ENCODE peak calls at places on chromosomes 4 and X, in five cellular contexts. T is brain microvascular endothelial cell, I is astrocyte of the cerebellum, B is GM12865, E is pancreas. N is an unnamed sample.

GRCh38 chrX:131802836-131803626 is 220.1 kb upstream of the STK26 start:
- DNase-seq in T (no peak), I (no peak), B (peak), E (peak), N (no peak)

GRCh38 chrX:85905851-85906250 is 141.5 kb downstream of the CHM start:
- DNase-seq in T (no peak), I (no peak), B (no peak), E (no peak), N (no peak)

GRCh38 chrX:130539721-130540321 is 138.0 kb downstream of the RBMX2 start:
- DNase-seq in T (peak), I (peak), B (peak), E (peak), N (no peak)

GRCh38 chr4:169957785-169958184 is 68.4 kb downstream of the MFAP3L start:
- DNase-seq in T (no peak), I (no peak), B (no peak), E (no peak), N (no peak)

GRCh38 chrX:96027363-96027894 is 657.2 kb upstream of the DIAPH2 start:
- DNase-seq in T (no peak), I (no peak), B (no peak), E (no peak), N (no peak)

GRCh38 chrX:68490644-68491043 is 8.2 kb upstream of the YIPF6 start:
- DNase-seq in T (peak), I (no peak), B (peak), E (no peak), N (no peak)

GRCh38 chr4:78693777-78694456 is 82.2 kb upstream of the BMP2K start:
- DNase-seq in T (no peak), I (no peak), B (no peak), E (no peak), N (no peak)

GRCh38 chr4:96093057-96093456 is 253.2 kb downstream of the PDHA2 start:
- DNase-seq in T (no peak), I (no peak), B (no peak), E (peak), N (no peak)

GRCh38 chrX:856901-857300 is 226.3 kb downstream of the SHOX start:
- DNase-seq in T (peak), I (no peak), B (no peak), E (no peak), N (no peak)

GRCh38 chr4:121950680-121951569 is 935 bp downstream of the TRPC3 start:
- DNase-seq in T (no peak), I (no peak), B (peak), E (no peak), N (no peak)

GRCh38 chrX:153922932-153923857 is 2.9 kb downstream of the ARHGAP4 start:
- DNase-seq in T (no peak), I (no peak), B (no peak), E (peak), N (no peak)
- TF ChIP-seq CTCF in T (peak), I (peak), B (no peak), E (peak), N (peak)

DNA sequence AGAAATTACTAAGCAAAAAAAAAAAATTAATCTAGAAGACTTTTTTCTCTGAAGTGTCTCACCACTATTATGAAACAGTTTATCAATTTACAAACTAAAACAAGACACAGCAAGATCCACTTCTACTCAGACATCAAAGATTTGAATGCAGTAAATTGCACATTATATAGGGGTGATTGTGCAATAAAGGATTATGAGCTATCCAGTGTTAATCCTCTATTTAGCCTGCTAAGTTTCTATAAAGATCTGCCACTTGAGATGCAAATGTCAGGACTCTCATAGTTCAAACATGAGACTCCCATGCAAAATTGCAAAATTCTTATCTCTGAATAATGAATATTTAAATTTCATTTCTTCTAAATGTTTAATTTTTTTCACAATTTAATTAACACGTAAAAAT is 2.2 kb downstream of the TECRL start:
- DNase-seq in T (no peak), I (no peak), B (no peak), E (no peak), N (no peak)
- H3K4me3 ChIP-seq in T (no peak), I (no peak), B (no peak), E (no peak), N (no peak)

GRCh38 chr4:86043755-86044592 is 315.9 kb downstream of the MAPK10 start:
- DNase-seq in T (peak), I (peak), B (peak), E (no peak), N (no peak)
- TF ChIP-seq CTCF in T (peak), I (peak), B (peak), E (peak), N (peak)

GRCh38 chr4:52545099-52546069 is 113.7 kb downstream of the USP46 start:
- DNase-seq in T (peak), I (peak), B (peak), E (peak), N (no peak)
- H3K4me3 ChIP-seq in T (no peak), I (no peak), B (no peak), E (no peak), N (no peak)

DNA sequence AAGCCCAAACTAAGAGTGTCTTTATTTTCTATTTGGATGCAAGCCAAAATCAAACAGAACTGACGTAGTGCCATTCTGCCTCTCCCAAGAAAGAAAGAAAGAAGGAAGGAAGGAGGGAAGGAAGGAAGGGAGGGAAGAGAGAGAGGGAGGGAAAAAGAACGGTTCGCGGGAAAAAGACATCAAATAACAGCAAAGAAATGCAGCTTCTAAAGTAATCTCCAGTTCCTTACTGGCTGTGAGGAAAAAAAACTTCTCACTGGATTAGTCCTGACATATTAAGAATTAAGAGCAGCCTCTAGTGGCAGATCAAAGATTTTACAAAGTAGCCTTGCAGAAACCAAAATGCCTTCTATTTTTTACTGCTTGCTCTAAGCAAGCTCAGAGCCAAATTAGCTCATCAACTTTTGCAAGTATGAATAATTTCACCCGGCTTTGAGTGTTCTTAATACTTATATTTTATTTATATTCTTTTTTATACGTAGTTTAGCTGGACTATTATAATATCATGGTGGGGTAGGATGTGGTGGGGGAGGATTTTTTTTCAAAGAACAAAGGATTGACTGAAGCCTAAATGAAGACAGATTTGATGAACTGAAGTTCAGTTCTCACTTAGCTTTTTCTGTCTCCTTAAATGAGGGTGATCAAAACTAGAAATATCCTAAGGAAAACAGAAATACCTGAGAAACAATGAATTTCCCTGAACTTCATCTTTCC is 36.6 kb downstream of the PITX2 start:
- DNase-seq in T (peak), I (peak), B (peak), E (no peak), N (peak)
- TF ChIP-seq CTCF in T (peak), I (peak), B (peak), E (peak), N (peak)

GRCh38 chrX:115949900-115950822 is 220.4 kb upstream of the AGTR2 start:
- DNase-seq in T (no peak), I (no peak), B (no peak), E (peak), N (no peak)
- H3K4me3 ChIP-seq in T (no peak), I (no peak), B (no peak), E (no peak), N (no peak)

GRCh38 chrX:129115104-129115503 is 408.2 kb downstream of the SMARCA1 start:
- DNase-seq in T (peak), I (no peak), B (peak), E (peak), N (no peak)
- TF ChIP-seq CTCF in T (peak), I (peak), B (peak), E (no peak), N (peak)

N was measured in epithelial cell of proximal tubule.